ENCODE peak calls at places on chromosomes 4 and X, in five cellular contexts. One of them, this sample, is unnamed.

GRCh38 chrX:136405126-136405525 is 82.6 kb upstream of the BRS3 start:
- DNase-seq in endothelial cell: no peak
- DNase-seq in stimulated activated CD8-positive, alpha-beta memory T cell treated with anti-CD3 and anti-CD28 coated beads, Interleukin-7, amount 100 ng/mL, for 24 hours: no peak
- DNase-seq in activated CD4-positive, alpha-beta T cell treated with anti-CD3 and anti-CD28 coated beads, Interleukin-2, amount 50 U/mL, for 24 hours: no peak
- DNase-seq in sciatic nerve: no peak
- DNase-seq in this sample: no peak

GRCh38 chrX:21528076-21528475 is 130.1 kb downstream of the KLHL34 start:
- DNase-seq in stimulated activated CD8-positive, alpha-beta memory T cell treated with anti-CD3 and anti-CD28 coated beads, Interleukin-7, amount 100 ng/mL, for 24 hours: no peak
- DNase-seq in activated CD4-positive, alpha-beta T cell treated with anti-CD3 and anti-CD28 coated beads, Interleukin-2, amount 50 U/mL, for 24 hours: no peak
- DNase-seq in endothelial cell: no peak
- DNase-seq in sciatic nerve: no peak
- DNase-seq in this sample: no peak

GRCh38 chr4:152643153-152644035 is 36.4 kb downstream of the TMEM154 start:
- DNase-seq in activated CD4-positive, alpha-beta T cell treated with anti-CD3 and anti-CD28 coated beads, Interleukin-2, amount 50 U/mL, for 24 hours: no peak
- DNase-seq in sciatic nerve: no peak
- DNase-seq in stimulated activated CD8-positive, alpha-beta memory T cell treated with anti-CD3 and anti-CD28 coated beads, Interleukin-7, amount 100 ng/mL, for 24 hours: no peak
- DNase-seq in endothelial cell: no peak
- DNase-seq in this sample: no peak

GRCh38 chrX:139932901-139933796 is at the start of gene ATP11C:
- DNase-seq in sciatic nerve: peak; percentile 89
- DNase-seq in stimulated activated CD8-positive, alpha-beta memory T cell treated with anti-CD3 and anti-CD28 coated beads, Interleukin-7, amount 100 ng/mL, for 24 hours: peak; percentile 55
- DNase-seq in activated CD4-positive, alpha-beta T cell treated with anti-CD3 and anti-CD28 coated beads, Interleukin-2, amount 50 U/mL, for 24 hours: peak; percentile 62
- DNase-seq in endothelial cell: peak; percentile 74
- DNase-seq in this sample: peak; percentile 86

GRCh38 chrX:71056857-71057256 is 11.3 kb downstream of the SNX12 start:
- DNase-seq in stimulated activated CD8-positive, alpha-beta memory T cell treated with anti-CD3 and anti-CD28 coated beads, Interleukin-7, amount 100 ng/mL, for 24 hours: no peak
- DNase-seq in sciatic nerve: no peak
- DNase-seq in activated CD4-positive, alpha-beta T cell treated with anti-CD3 and anti-CD28 coated beads, Interleukin-2, amount 50 U/mL, for 24 hours: no peak
- DNase-seq in endothelial cell: no peak
- DNase-seq in this sample: no peak

GRCh38 chr4:169045862-169046584 is 36.0 kb upstream of the CBR4 start:
- DNase-seq in stimulated activated CD8-positive, alpha-beta memory T cell treated with anti-CD3 and anti-CD28 coated beads, Interleukin-7, amount 100 ng/mL, for 24 hours: no peak
- DNase-seq in sciatic nerve: no peak
- DNase-seq in activated CD4-positive, alpha-beta T cell treated with anti-CD3 and anti-CD28 coated beads, Interleukin-2, amount 50 U/mL, for 24 hours: no peak
- DNase-seq in endothelial cell: no peak
- DNase-seq in this sample: no peak

GRCh38 chr4:100356172-100356571 is 161.7 kb downstream of the EMCN start:
- DNase-seq in stimulated activated CD8-positive, alpha-beta memory T cell treated with anti-CD3 and anti-CD28 coated beads, Interleukin-7, amount 100 ng/mL, for 24 hours: no peak
- DNase-seq in activated CD4-positive, alpha-beta T cell treated with anti-CD3 and anti-CD28 coated beads, Interleukin-2, amount 50 U/mL, for 24 hours: no peak
- DNase-seq in endothelial cell: no peak
- DNase-seq in sciatic nerve: no peak
- DNase-seq in this sample: no peak

GRCh38 chr4:134585972-134586371 is 384.4 kb upstream of the PABPC4L start:
- DNase-seq in stimulated activated CD8-positive, alpha-beta memory T cell treated with anti-CD3 and anti-CD28 coated beads, Interleukin-7, amount 100 ng/mL, for 24 hours: no peak
- DNase-seq in sciatic nerve: no peak
- DNase-seq in activated CD4-positive, alpha-beta T cell treated with anti-CD3 and anti-CD28 coated beads, Interleukin-2, amount 50 U/mL, for 24 hours: no peak
- DNase-seq in endothelial cell: peak; percentile 58
- DNase-seq in this sample: no peak

GRCh38 chr4:71648923-71649322 is 135.0 kb downstream of the GC start:
- DNase-seq in activated CD4-positive, alpha-beta T cell treated with anti-CD3 and anti-CD28 coated beads, Interleukin-2, amount 50 U/mL, for 24 hours: no peak
- DNase-seq in stimulated activated CD8-positive, alpha-beta memory T cell treated with anti-CD3 and anti-CD28 coated beads, Interleukin-7, amount 100 ng/mL, for 24 hours: no peak
- DNase-seq in sciatic nerve: no peak
- DNase-seq in endothelial cell: no peak
- DNase-seq in this sample: no peak

GRCh38 chr4:109873791-109874514 is 26.0 kb downstream of the LRIT3 start:
- DNase-seq in endothelial cell: no peak
- DNase-seq in activated CD4-positive, alpha-beta T cell treated with anti-CD3 and anti-CD28 coated beads, Interleukin-2, amount 50 U/mL, for 24 hours: no peak
- DNase-seq in stimulated activated CD8-positive, alpha-beta memory T cell treated with anti-CD3 and anti-CD28 coated beads, Interleukin-7, amount 100 ng/mL, for 24 hours: no peak
- DNase-seq in sciatic nerve: no peak
- DNase-seq in this sample: no peak

GRCh38 chr4:87353592-87353991 is 30.9 kb upstream of the HSD17B13 start:
- DNase-seq in stimulated activated CD8-positive, alpha-beta memory T cell treated with anti-CD3 and anti-CD28 coated beads, Interleukin-7, amount 100 ng/mL, for 24 hours: no peak
- DNase-seq in sciatic nerve: no peak
- DNase-seq in endothelial cell: peak; percentile 67
- DNase-seq in activated CD4-positive, alpha-beta T cell treated with anti-CD3 and anti-CD28 coated beads, Interleukin-2, amount 50 U/mL, for 24 hours: no peak
- DNase-seq in this sample: no peak

GRCh38 chr4:2411786-2412510 is 6.5 kb downstream of the ZFYVE28 start:
- DNase-seq in activated CD4-positive, alpha-beta T cell treated with anti-CD3 and anti-CD28 coated beads, Interleukin-2, amount 50 U/mL, for 24 hours: no peak
- DNase-seq in sciatic nerve: no peak
- DNase-seq in endothelial cell: no peak
- DNase-seq in stimulated activated CD8-positive, alpha-beta memory T cell treated with anti-CD3 and anti-CD28 coated beads, Interleukin-7, amount 100 ng/mL, for 24 hours: no peak
- DNase-seq in this sample: no peak

GRCh38 chr4:44914223-44914622 is 187.9 kb upstream of the GNPDA2 start:
- DNase-seq in stimulated activated CD8-positive, alpha-beta memory T cell treated with anti-CD3 and anti-CD28 coated beads, Interleukin-7, amount 100 ng/mL, for 24 hours: no peak
- DNase-seq in sciatic nerve: no peak
- DNase-seq in endothelial cell: no peak
- DNase-seq in activated CD4-positive, alpha-beta T cell treated with anti-CD3 and anti-CD28 coated beads, Interleukin-2, amount 50 U/mL, for 24 hours: no peak
- DNase-seq in this sample: no peak

GRCh38 chr4:2330119-2331042 is 68.5 kb upstream of the MXD4 start:
- DNase-seq in endothelial cell: no peak
- DNase-seq in stimulated activated CD8-positive, alpha-beta memory T cell treated with anti-CD3 and anti-CD28 coated beads, Interleukin-7, amount 100 ng/mL, for 24 hours: no peak
- DNase-seq in activated CD4-positive, alpha-beta T cell treated with anti-CD3 and anti-CD28 coated beads, Interleukin-2, amount 50 U/mL, for 24 hours: no peak
- DNase-seq in sciatic nerve: no peak
- DNase-seq in this sample: no peak

GRCh38 chr4:85611661-85612060 is 136.7 kb downstream of the ARHGAP24 start:
- DNase-seq in activated CD4-positive, alpha-beta T cell treated with anti-CD3 and anti-CD28 coated beads, Interleukin-2, amount 50 U/mL, for 24 hours: no peak
- DNase-seq in stimulated activated CD8-positive, alpha-beta memory T cell treated with anti-CD3 and anti-CD28 coated beads, Interleukin-7, amount 100 ng/mL, for 24 hours: no peak
- DNase-seq in sciatic nerve: no peak
- DNase-seq in endothelial cell: no peak
- DNase-seq in this sample: no peak

GRCh38 chrX:38900719-38901118 is 99.5 kb downstream of the MID1IP1 start:
- DNase-seq in activated CD4-positive, alpha-beta T cell treated with anti-CD3 and anti-CD28 coated beads, Interleukin-2, amount 50 U/mL, for 24 hours: no peak
- DNase-seq in sciatic nerve: no peak
- DNase-seq in endothelial cell: no peak
- DNase-seq in stimulated activated CD8-positive, alpha-beta memory T cell treated with anti-CD3 and anti-CD28 coated beads, Interleukin-7, amount 100 ng/mL, for 24 hours: no peak
- DNase-seq in this sample: no peak

GRCh38 chrX:154317391-154318000 is 21.9 kb downstream of the TKTL1 start:
- DNase-seq in endothelial cell: peak; percentile 38
- DNase-seq in sciatic nerve: no peak
- DNase-seq in stimulated activated CD8-positive, alpha-beta memory T cell treated with anti-CD3 and anti-CD28 coated beads, Interleukin-7, amount 100 ng/mL, for 24 hours: no peak
- DNase-seq in activated CD4-positive, alpha-beta T cell treated with anti-CD3 and anti-CD28 coated beads, Interleukin-2, amount 50 U/mL, for 24 hours: no peak
- DNase-seq in this sample: peak; percentile 37

GRCh38 chrX:129781134-129782014 is 1.6 kb downstream of the SASH3 start:
- DNase-seq in stimulated activated CD8-positive, alpha-beta memory T cell treated with anti-CD3 and anti-CD28 coated beads, Interleukin-7, amount 100 ng/mL, for 24 hours: peak; percentile 55
- DNase-seq in sciatic nerve: no peak
- DNase-seq in activated CD4-positive, alpha-beta T cell treated with anti-CD3 and anti-CD28 coated beads, Interleukin-2, amount 50 U/mL, for 24 hours: peak; percentile 39
- DNase-seq in endothelial cell: no peak
- DNase-seq in this sample: no peak

GRCh38 chr4:89119166-89119565 is 7.8 kb downstream of the TIGD2 start:
- DNase-seq in stimulated activated CD8-positive, alpha-beta memory T cell treated with anti-CD3 and anti-CD28 coated beads, Interleukin-7, amount 100 ng/mL, for 24 hours: no peak
- DNase-seq in activated CD4-positive, alpha-beta T cell treated with anti-CD3 and anti-CD28 coated beads, Interleukin-2, amount 50 U/mL, for 24 hours: no peak
- DNase-seq in endothelial cell: no peak
- DNase-seq in sciatic nerve: no peak
- DNase-seq in this sample: no peak

GRCh38 chr4:40194602-40195161 is 2.1 kb upstream of the RHOH start:
- DNase-seq in endothelial cell: no peak
- DNase-seq in sciatic nerve: no peak
- DNase-seq in activated CD4-positive, alpha-beta T cell treated with anti-CD3 and anti-CD28 coated beads, Interleukin-2, amount 50 U/mL, for 24 hours: no peak
- DNase-seq in stimulated activated CD8-positive, alpha-beta memory T cell treated with anti-CD3 and anti-CD28 coated beads, Interleukin-7, amount 100 ng/mL, for 24 hours: no peak
- DNase-seq in this sample: no peak